ENCODE peak calls at places on chromosomes 12 and 14, in five cellular contexts. O, M, G, K and X are unnamed samples.
A peak's percentile ranks its signal among the peaks of the same experiment; 100 is the strongest.

GRCh38 chr14:53894456-53894855 is 62.2 kb downstream of the BMP4 start:
- DNase-seq in K (no peak), M (no peak), O (no peak), G (no peak), X (no peak)

GRCh38 chr12:80936642-80937390 is 918 bp downstream of the LIN7A start:
- DNase-seq in K (peak; percentile 65), O (peak; percentile 93), G (peak; percentile 58), M (peak; percentile 76), X (no peak)

GRCh38 chr14:45284802-45285201 is 31.8 kb upstream of the MIS18BP1 start:
- DNase-seq in O (no peak), K (no peak), G (no peak), M (no peak), X (no peak)

GRCh38 chr14:95480109-95480886 is 36.2 kb downstream of the SYNE3 start:
- DNase-seq in O (no peak), M (no peak), K (no peak), G (peak; percentile 91), X (no peak)

GRCh38 chr14:105899657-105900397 is 373.4 kb downstream of the TMEM121 start:
- DNase-seq in K (no peak), O (no peak), M (no peak), G (peak; percentile 31), X (no peak)

GRCh38 chr14:75961662-75962061 is 20.1 kb downstream of the TGFB3 start:
- DNase-seq in M (no peak), O (peak; percentile 22), K (peak; percentile 51), G (no peak), X (no peak)

GRCh38 chr12:89084751-89085150 is 267.6 kb downstream of the DUSP6 start:
- DNase-seq in O (no peak), M (no peak), K (no peak), G (no peak), X (no peak)

GRCh38 chr12:4273651-4274395 is at the start of gene CCND2:
- DNase-seq in M (peak; percentile 85), O (peak; percentile 95), G (peak; percentile 87), K (no peak), X (no peak)

GRCh38 chr12:117114784-117115183 is 15.6 kb upstream of the TESC start:
- DNase-seq in G (no peak), M (no peak), O (no peak), K (no peak), X (no peak)

GRCh38 chr12:52249511-52250047 is 16.5 kb downstream of the KRT7 start:
- DNase-seq in G (peak; percentile 23), K (no peak), M (no peak), O (no peak), X (no peak)

GRCh38 chr14:54609576-54609975 is 42.6 kb downstream of the SAMD4A start:
- DNase-seq in M (no peak), G (no peak), K (no peak), O (no peak), X (no peak)

GRCh38 chr12:121748571-121749265 is 36.2 kb downstream of the TMEM120B start:
- DNase-seq in O (peak; percentile 91), K (peak; percentile 45), M (no peak), G (no peak), X (peak; percentile 82)

GRCh38 chr12:66118240-66118891 is 12.2 kb downstream of the LLPH start:
- DNase-seq in G (no peak), K (no peak), O (no peak), M (no peak), X (peak; percentile 23)

GRCh38 chr12:76554411-76555225 is 5.0 kb downstream of the OSBPL8 start:
- DNase-seq in G (no peak), M (no peak), K (no peak), O (no peak), X (no peak)

GRCh38 chr14:58272589-58273372 is 25.6 kb upstream of the ARID4A start:
- DNase-seq in K (no peak), O (no peak), G (no peak), M (no peak), X (no peak)

GRCh38 chr12:64814432-64814831 is 10.0 kb upstream of the TBC1D30 start:
- DNase-seq in G (no peak), O (no peak), M (no peak), K (no peak), X (no peak)

GRCh38 chr12:20142295-20142694 is 226.0 kb upstream of the PDE3A start:
- DNase-seq in M (no peak), K (peak; percentile 27), G (no peak), O (no peak), X (no peak)

GRCh38 chr12:20144341-20144740 is 224.0 kb upstream of the PDE3A start:
- DNase-seq in G (no peak), K (no peak), M (no peak), O (no peak), X (no peak)

GRCh38 chr12:20148241-20148640 is 220.1 kb upstream of the PDE3A start:
- DNase-seq in O (no peak), K (no peak), G (no peak), M (no peak), X (no peak)

GRCh38 chr12:20140751-20141150 is 227.6 kb upstream of the PDE3A start:
- DNase-seq in O (no peak), M (no peak), K (no peak), G (no peak), X (no peak)

DNA sequence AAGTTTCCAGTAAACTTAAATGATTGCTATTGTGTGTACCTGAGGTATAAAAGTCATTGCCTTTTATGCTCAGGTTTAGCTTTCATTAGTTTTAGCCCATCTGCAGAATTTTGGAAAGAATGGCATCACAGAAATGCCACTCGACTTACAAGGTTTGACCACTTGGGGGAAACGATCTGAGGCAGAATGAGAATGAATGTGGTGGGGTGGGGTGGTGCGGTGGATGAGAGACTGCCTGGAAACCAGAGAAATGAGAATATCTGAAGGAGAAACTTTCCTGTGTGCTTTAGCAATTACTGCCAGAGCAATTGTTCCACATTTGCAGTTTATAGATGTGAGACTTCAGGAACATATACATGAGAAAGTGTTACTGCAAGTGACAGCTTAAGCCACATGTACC is 225.4 kb upstream of the PDE3A start:
- DNase-seq in K (no peak), M (no peak), O (peak; percentile 73), G (no peak), X (no peak)
- TF ChIP-seq CTCF in K (peak; percentile 53), M (no peak), O (peak; percentile 81), G (no peak), X (no peak)

DNA sequence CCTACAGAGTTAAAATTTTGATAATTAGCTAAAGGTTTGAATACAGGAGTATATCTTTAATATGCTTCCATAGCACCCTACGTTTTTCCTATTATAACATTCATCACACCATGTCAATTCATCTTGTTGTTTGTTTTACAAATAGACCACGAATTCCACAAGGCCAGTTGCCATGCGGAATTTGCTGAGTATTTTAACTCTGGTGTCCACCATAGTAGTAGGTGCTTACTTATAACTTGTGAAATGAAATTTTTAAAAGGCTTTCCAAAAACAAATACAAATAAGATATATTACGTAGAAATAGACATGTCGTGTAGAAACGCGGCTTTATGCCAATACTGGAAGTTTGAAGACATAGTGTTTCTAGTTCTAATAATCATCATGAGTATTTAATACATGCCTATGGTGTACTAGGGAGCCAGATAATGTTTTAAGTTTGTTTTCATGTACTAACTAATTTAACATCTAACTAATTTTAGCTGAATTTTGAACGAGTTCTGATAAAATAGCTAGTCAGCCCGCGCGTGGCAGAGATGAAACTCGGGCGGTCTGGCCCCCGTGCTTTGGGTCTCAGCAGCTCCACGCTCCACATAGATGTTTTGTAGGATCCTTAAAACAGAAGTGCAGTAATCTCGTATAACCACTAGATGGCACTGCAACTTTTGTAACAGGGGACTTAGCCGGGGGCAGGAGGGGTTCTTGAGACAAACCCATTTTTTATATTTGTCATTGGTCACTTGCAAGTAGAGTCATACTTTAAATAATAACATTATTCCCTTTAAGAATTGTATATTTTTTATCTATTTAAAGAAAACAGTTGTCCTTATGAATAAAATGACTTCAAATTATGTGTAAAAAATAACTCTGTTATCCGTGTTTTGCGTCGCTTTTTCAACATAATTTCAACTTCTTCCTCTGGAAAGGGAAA is 10.2 kb downstream of the CD69 start:
- DNase-seq in M (no peak), G (no peak), K (peak; percentile 35), O (peak; percentile 76), X (no peak)
- H3K4me3 ChIP-seq in M (no peak overlapping the region), G (peak overlapping the region; percentile 47), K (no peak overlapping the region), O (no peak overlapping the region), X (no peak overlapping the region)

GRCh38 chr14:49774111-49774510 is 6.2 kb downstream of the KLHDC2 start:
- DNase-seq in G (no peak), K (no peak), M (no peak), O (no peak), X (no peak)

GRCh38 chr14:49783394-49784010 is 15.5 kb downstream of the KLHDC2 start:
- DNase-seq in K (no peak), G (no peak), O (no peak), M (no peak), X (no peak)

GRCh38 chr14:49778421-49778820 is 10.5 kb downstream of the KLHDC2 start:
- DNase-seq in O (no peak), M (no peak), K (no peak), G (no peak), X (no peak)
- H3K36me3 ChIP-seq in O (peaks cover 82% of the 10 kb centered on the region), M (peaks cover 8% of the 10 kb centered on the region), K (peaks cover 63% of the 10 kb centered on the region), G (peaks cover 100% of the 10 kb centered on the region), X (peaks cover 1% of the 10 kb centered on the region)

GRCh38 chr12:96989916-96990315 is 82.9 kb downstream of the NEDD1 start:
- DNase-seq in M (no peak), O (peak; percentile 87), K (no peak), G (no peak), X (no peak)
- TF ChIP-seq CTCF in M (peak; percentile 13), O (peak; percentile 83), K (peak; percentile 43), G (no peak), X (peak; percentile 34)

GRCh38 chr12:113594967-113595366 is 123.3 kb upstream of the LHX5 start:
- DNase-seq in M (no peak), O (no peak), K (no peak), G (no peak), X (no peak)

GRCh38 chr12:113586461-113586860 is 114.8 kb upstream of the LHX5 start:
- DNase-seq in O (no peak), G (no peak), M (no peak), K (no peak), X (no peak)

GRCh38 chr12:113587720-113588119 is 116.0 kb upstream of the LHX5 start:
- DNase-seq in M (no peak), K (no peak), G (no peak), O (peak; percentile 96), X (no peak)

GRCh38 chr12:113589437-113589836 is 117.8 kb upstream of the LHX5 start:
- DNase-seq in M (no peak), O (no peak), G (no peak), K (no peak), X (no peak)

GRCh38 chr12:113591480-113591971 is 119.9 kb upstream of the LHX5 start:
- DNase-seq in K (peak; percentile 46), O (peak; percentile 88), M (no peak), G (no peak), X (no peak)
- H3K4me3 ChIP-seq in K (peak overlapping the region; percentile 31), O (peak overlapping the region; percentile 76), M (peak overlapping the region; percentile 13), G (no peak overlapping the region), X (no peak overlapping the region)

DNA sequence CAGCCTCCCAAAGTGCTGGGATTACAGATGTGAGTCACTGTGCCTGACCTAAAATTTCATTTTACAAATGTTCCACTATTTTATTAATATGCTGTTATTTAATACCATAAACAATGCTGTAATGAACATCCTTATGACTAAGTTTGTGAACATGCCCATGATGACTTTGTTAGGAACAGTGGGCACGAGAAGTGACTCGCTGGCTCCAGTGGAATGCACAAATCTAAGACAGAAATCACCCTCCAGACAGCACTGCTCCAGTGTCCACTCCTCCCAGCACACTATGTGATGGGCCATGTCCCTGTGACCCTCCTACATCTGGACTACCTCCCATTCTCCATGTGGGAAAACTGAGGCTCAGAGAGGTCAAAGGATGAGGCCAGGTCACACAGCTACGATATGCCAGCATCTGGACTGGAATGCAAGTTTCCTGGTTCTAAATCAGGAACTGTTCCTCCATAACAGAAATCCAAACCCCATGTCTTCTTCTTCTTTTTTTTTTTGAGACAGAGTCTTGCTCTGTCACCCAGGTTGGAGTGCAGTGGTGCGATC is 57.9 kb downstream of the GPR68 start:
- DNase-seq in G (no peak), O (no peak), M (no peak), K (no peak), X (no peak)
- H3K36me3 ChIP-seq in G (peaks cover 95% of the 10 kb centered on the region), O (no peaks in the 10 kb centered on the region), M (no peaks in the 10 kb centered on the region), K (no peaks in the 10 kb centered on the region), X (peaks cover 5% of the 10 kb centered on the region)